ENCODE peak calls at places on chromosomes 2 and 18, in eight cellular contexts. Z is fibroblast of lung, C is NCI-H524, N is amniotic stem cell, W is psoas muscle, B is T-helper 22 cell, D is fibroblast of mammary gland, R is MCF 10A. U is an unnamed sample.

GRCh38 chr2:235050992-235051351 is 99.2 kb downstream of the SH3BP4 start:
- DNase-seq in R (peak), B (no peak), C (peak), N (peak), Z (peak), D (peak), W (peak), U (peak)

GRCh38 chr2:97870396-97870843 is 125.3 kb downstream of the TMEM131 start:
- DNase-seq in B (no peak), N (peak), Z (peak), R (peak), C (no peak), D (peak), W (no peak), U (no peak)

GRCh38 chr18:21740724-21741510 is at the start of gene MIB1:
- DNase-seq in N (peak), W (peak), R (no peak), D (no peak), Z (peak), B (peak), C (peak), U (peak)

GRCh38 chr2:86441392-86441788 is 219 bp downstream of the KDM3A start:
- DNase-seq in R (no peak), W (no peak), B (no peak), D (peak), Z (no peak), N (no peak), C (no peak), U (no peak)

GRCh38 chr2:235270951-235271350 is 222.9 kb upstream of the AGAP1 start:
- DNase-seq in D (peak), N (no peak), B (no peak), Z (peak), W (no peak), C (no peak), R (peak), U (no peak)

GRCh38 chr2:136527560-136527959 is 237.8 kb upstream of the THSD7B start:
- DNase-seq in C (no peak), D (peak), Z (peak), R (peak), W (no peak), B (no peak), N (no peak), U (no peak)

GRCh38 chr2:100365434-100365833 is 43.1 kb upstream of the LONRF2 start:
- DNase-seq in Z (peak), D (peak), N (no peak), C (no peak), R (peak), B (no peak), W (no peak), U (no peak)

GRCh38 chr18:50928551-50928950 is 39.3 kb upstream of the ELAC1 start:
- DNase-seq in R (no peak), B (no peak), D (peak), C (no peak), Z (no peak), W (no peak), N (no peak), U (no peak)

GRCh38 chr2:35915261-35915660 is 440.3 kb upstream of the CRIM1 start:
- DNase-seq in C (no peak), W (no peak), Z (no peak), R (no peak), N (no peak), B (no peak), D (no peak), U (no peak)

GRCh38 chr18:45590060-45590537 is 25.2 kb upstream of the SLC14A2 start:
- DNase-seq in W (no peak), Z (peak), C (no peak), D (peak), B (no peak), N (no peak), R (no peak), U (no peak)

GRCh38 chr2:196437626-196438025 is 201.9 kb upstream of the CCDC150 start:
- DNase-seq in W (no peak), R (no peak), Z (no peak), N (no peak), C (no peak), D (no peak), B (no peak), U (no peak)

GRCh38 chr18:10059610-10060468 is 146.0 kb downstream of the VAPA start:
- DNase-seq in N (no peak), B (no peak), D (no peak), R (no peak), C (no peak), Z (no peak), W (no peak), U (no peak)

U was measured in heart right ventricle.